ENCODE peak calls at places on chromosome 22, in ten cellular contexts. One of them, this sample, is unnamed.

GRCh38 chr22:36386900-36387663 is 685 bp downstream of the MYH9 start:
- DNase-seq in cardiac fibroblast: no peak
- DNase-seq in heart left ventricle: peak
- DNase-seq in MM.1S: peak
- DNase-seq in spleen: peak
- DNase-seq in body of pancreas: peak
- DNase-seq in aorta: peak
- DNase-seq in effector memory CD4-positive, alpha-beta T cell: no peak
- DNase-seq in NB4: peak
- DNase-seq in H1: no peak
- DNase-seq in this sample: peak

GRCh38 chr22:38232196-38232595 is 30.4 kb downstream of the MAFF start:
- DNase-seq in cardiac fibroblast: no peak
- DNase-seq in heart left ventricle: no peak
- DNase-seq in MM.1S: no peak
- DNase-seq in spleen: no peak
- DNase-seq in body of pancreas: no peak
- DNase-seq in aorta: no peak
- DNase-seq in effector memory CD4-positive, alpha-beta T cell: no peak
- DNase-seq in NB4: no peak
- DNase-seq in H1: no peak
- DNase-seq in this sample: no peak

GRCh38 chr22:48894064-48894671 is 933.5 kb downstream of the BRD1 start:
- DNase-seq in cardiac fibroblast: no peak
- DNase-seq in heart left ventricle: no peak
- DNase-seq in MM.1S: no peak
- DNase-seq in spleen: peak
- DNase-seq in body of pancreas: no peak
- DNase-seq in aorta: no peak
- DNase-seq in effector memory CD4-positive, alpha-beta T cell: no peak
- DNase-seq in NB4: peak
- DNase-seq in H1: peak
- DNase-seq in this sample: no peak

GRCh38 chr22:23067691-23068090 is 2.6 kb upstream of the GNAZ start:
- DNase-seq in cardiac fibroblast: no peak
- DNase-seq in heart left ventricle: peak
- DNase-seq in MM.1S: no peak
- DNase-seq in spleen: peak
- DNase-seq in body of pancreas: peak
- DNase-seq in aorta: peak
- DNase-seq in effector memory CD4-positive, alpha-beta T cell: no peak
- DNase-seq in NB4: no peak
- DNase-seq in H1: peak
- DNase-seq in this sample: no peak

GRCh38 chr22:27019827-27020226 is 362.4 kb downstream of the MIAT start:
- DNase-seq in cardiac fibroblast: no peak
- DNase-seq in heart left ventricle: no peak
- DNase-seq in MM.1S: no peak
- DNase-seq in spleen: no peak
- DNase-seq in body of pancreas: no peak
- DNase-seq in aorta: peak
- DNase-seq in effector memory CD4-positive, alpha-beta T cell: no peak
- DNase-seq in NB4: no peak
- DNase-seq in H1: no peak
- DNase-seq in this sample: peak

GRCh38 chr22:38706101-38706884 is 549 bp downstream of the GTPBP1 start:
- DNase-seq in cardiac fibroblast: peak
- DNase-seq in heart left ventricle: peak
- DNase-seq in MM.1S: peak
- DNase-seq in spleen: no peak
- DNase-seq in body of pancreas: peak
- DNase-seq in aorta: peak
- DNase-seq in effector memory CD4-positive, alpha-beta T cell: no peak
- DNase-seq in NB4: peak
- DNase-seq in H1: peak
- DNase-seq in this sample: peak

GRCh38 chr22:22836635-22837034 is 51.0 kb upstream of the IGLL5 start:
- DNase-seq in cardiac fibroblast: no peak
- DNase-seq in heart left ventricle: no peak
- DNase-seq in MM.1S: no peak
- DNase-seq in spleen: no peak
- DNase-seq in body of pancreas: no peak
- DNase-seq in aorta: no peak
- DNase-seq in effector memory CD4-positive, alpha-beta T cell: no peak
- DNase-seq in NB4: peak
- DNase-seq in H1: no peak
- DNase-seq in this sample: peak

GRCh38 chr22:23268877-23269276 is 88.6 kb downstream of the BCR start:
- DNase-seq in cardiac fibroblast: no peak
- DNase-seq in heart left ventricle: no peak
- DNase-seq in MM.1S: no peak
- DNase-seq in spleen: no peak
- DNase-seq in body of pancreas: no peak
- DNase-seq in aorta: no peak
- DNase-seq in effector memory CD4-positive, alpha-beta T cell: no peak
- DNase-seq in NB4: no peak
- DNase-seq in H1: no peak
- DNase-seq in this sample: no peak

GRCh38 chr22:36612458-36612857 is 83.5 kb upstream of the EIF3D start:
- DNase-seq in cardiac fibroblast: peak
- DNase-seq in heart left ventricle: no peak
- DNase-seq in MM.1S: no peak
- DNase-seq in spleen: no peak
- DNase-seq in body of pancreas: peak
- DNase-seq in aorta: no peak
- DNase-seq in effector memory CD4-positive, alpha-beta T cell: no peak
- DNase-seq in NB4: no peak
- DNase-seq in H1: no peak
- DNase-seq in this sample: no peak

GRCh38 chr22:48143856-48144255 is 1381.4 kb downstream of the TBC1D22A start:
- DNase-seq in cardiac fibroblast: no peak
- DNase-seq in heart left ventricle: no peak
- DNase-seq in MM.1S: no peak
- DNase-seq in spleen: no peak
- DNase-seq in body of pancreas: no peak
- DNase-seq in aorta: no peak
- DNase-seq in effector memory CD4-positive, alpha-beta T cell: no peak
- DNase-seq in NB4: no peak
- DNase-seq in H1: no peak
- DNase-seq in this sample: no peak

GRCh38 chr22:20205964-20206708 is 55.3 kb upstream of the CCDC188 start:
- DNase-seq in cardiac fibroblast: peak
- DNase-seq in heart left ventricle: peak
- DNase-seq in MM.1S: peak
- DNase-seq in spleen: peak
- DNase-seq in body of pancreas: peak
- DNase-seq in aorta: peak
- DNase-seq in effector memory CD4-positive, alpha-beta T cell: peak
- DNase-seq in NB4: peak
- DNase-seq in H1: no peak
- DNase-seq in this sample: peak

GRCh38 chr22:20208713-20209310 is 58.0 kb upstream of the CCDC188 start:
- DNase-seq in cardiac fibroblast: no peak
- DNase-seq in heart left ventricle: no peak
- DNase-seq in MM.1S: no peak
- DNase-seq in spleen: no peak
- DNase-seq in body of pancreas: peak
- DNase-seq in aorta: no peak
- DNase-seq in effector memory CD4-positive, alpha-beta T cell: no peak
- DNase-seq in NB4: no peak
- DNase-seq in H1: no peak
- DNase-seq in this sample: no peak

GRCh38 chr22:20206709-20207215 is 55.9 kb upstream of the CCDC188 start:
- DNase-seq in cardiac fibroblast: peak
- DNase-seq in heart left ventricle: no peak
- DNase-seq in MM.1S: no peak
- DNase-seq in spleen: no peak
- DNase-seq in body of pancreas: peak
- DNase-seq in aorta: no peak
- DNase-seq in effector memory CD4-positive, alpha-beta T cell: no peak
- DNase-seq in NB4: peak
- DNase-seq in H1: no peak
- DNase-seq in this sample: peak

GRCh38 chr22:20205464-20205963 is 54.7 kb upstream of the CCDC188 start:
- DNase-seq in cardiac fibroblast: no peak
- DNase-seq in heart left ventricle: no peak
- DNase-seq in MM.1S: no peak
- DNase-seq in spleen: no peak
- DNase-seq in body of pancreas: no peak
- DNase-seq in aorta: no peak
- DNase-seq in effector memory CD4-positive, alpha-beta T cell: no peak
- DNase-seq in NB4: no peak
- DNase-seq in H1: no peak
- DNase-seq in this sample: no peak

GRCh38 chr22:20207277-20208025 is 56.6 kb upstream of the CCDC188 start:
- DNase-seq in cardiac fibroblast: no peak
- DNase-seq in heart left ventricle: no peak
- DNase-seq in MM.1S: no peak
- DNase-seq in spleen: no peak
- DNase-seq in body of pancreas: no peak
- DNase-seq in aorta: no peak
- DNase-seq in effector memory CD4-positive, alpha-beta T cell: no peak
- DNase-seq in NB4: no peak
- DNase-seq in H1: no peak
- DNase-seq in this sample: no peak
- H3K4me3 ChIP-seq in cardiac fibroblast: peak
- H3K4me3 ChIP-seq in heart left ventricle: peak
- H3K4me3 ChIP-seq in MM.1S: peak
- H3K4me3 ChIP-seq in spleen: peak
- H3K4me3 ChIP-seq in body of pancreas: peak
- H3K4me3 ChIP-seq in aorta: no peak
- H3K4me3 ChIP-seq in effector memory CD4-positive, alpha-beta T cell: peak
- H3K4me3 ChIP-seq in NB4: peak
- H3K4me3 ChIP-seq in H1: no peak
- H3K4me3 ChIP-seq in this sample: peak

DNA sequence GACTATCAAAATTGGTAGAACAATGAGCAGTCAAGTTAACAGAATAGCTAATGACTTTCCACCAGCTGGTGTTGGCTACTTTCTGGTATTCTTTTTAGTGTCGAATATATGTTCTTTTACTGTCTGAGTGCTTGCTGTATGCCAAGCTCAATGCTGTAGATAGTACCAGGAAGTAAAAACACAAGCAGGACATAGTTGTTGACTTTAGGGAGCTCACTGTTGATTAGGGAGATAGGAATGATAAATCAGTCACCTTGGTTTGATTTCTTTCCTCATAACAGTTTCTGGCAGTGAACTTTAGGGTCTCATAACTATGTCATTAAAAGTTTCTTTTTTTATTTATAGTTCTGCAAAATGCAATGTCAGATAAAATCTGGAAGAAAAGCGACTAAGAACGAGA is 9.0 kb downstream of the HMGXB4 start:
- DNase-seq in cardiac fibroblast: no peak
- DNase-seq in heart left ventricle: no peak
- DNase-seq in MM.1S: no peak
- DNase-seq in spleen: no peak
- DNase-seq in body of pancreas: no peak
- DNase-seq in aorta: no peak
- DNase-seq in effector memory CD4-positive, alpha-beta T cell: no peak
- DNase-seq in NB4: no peak
- DNase-seq in H1: no peak
- DNase-seq in this sample: no peak
- H3K4me3 ChIP-seq in cardiac fibroblast: no peak
- H3K4me3 ChIP-seq in heart left ventricle: no peak
- H3K4me3 ChIP-seq in MM.1S: no peak
- H3K4me3 ChIP-seq in spleen: no peak
- H3K4me3 ChIP-seq in body of pancreas: no peak
- H3K4me3 ChIP-seq in aorta: no peak
- H3K4me3 ChIP-seq in effector memory CD4-positive, alpha-beta T cell: no peak
- H3K4me3 ChIP-seq in NB4: no peak
- H3K4me3 ChIP-seq in H1: no peak
- H3K4me3 ChIP-seq in this sample: no peak

GRCh38 chr22:44142421-44143116 is 38.2 kb upstream of the PARVG start:
- DNase-seq in cardiac fibroblast: no peak
- DNase-seq in heart left ventricle: no peak
- DNase-seq in MM.1S: no peak
- DNase-seq in spleen: no peak
- DNase-seq in body of pancreas: peak
- DNase-seq in aorta: no peak
- DNase-seq in effector memory CD4-positive, alpha-beta T cell: no peak
- DNase-seq in NB4: no peak
- DNase-seq in H1: no peak
- DNase-seq in this sample: no peak
- H3K4me3 ChIP-seq in cardiac fibroblast: no peak
- H3K4me3 ChIP-seq in heart left ventricle: no peak
- H3K4me3 ChIP-seq in MM.1S: no peak
- H3K4me3 ChIP-seq in spleen: no peak
- H3K4me3 ChIP-seq in body of pancreas: no peak
- H3K4me3 ChIP-seq in aorta: no peak
- H3K4me3 ChIP-seq in effector memory CD4-positive, alpha-beta T cell: no peak
- H3K4me3 ChIP-seq in NB4: no peak
- H3K4me3 ChIP-seq in H1: no peak
- H3K4me3 ChIP-seq in this sample: no peak

GRCh38 chr22:32040324-32040904 is 2.6 kb upstream of the SLC5A1 start:
- DNase-seq in cardiac fibroblast: no peak
- DNase-seq in heart left ventricle: no peak
- DNase-seq in MM.1S: peak
- DNase-seq in spleen: no peak
- DNase-seq in body of pancreas: no peak
- DNase-seq in aorta: no peak
- DNase-seq in effector memory CD4-positive, alpha-beta T cell: no peak
- DNase-seq in NB4: no peak
- DNase-seq in H1: no peak
- DNase-seq in this sample: no peak
- H3K4me3 ChIP-seq in cardiac fibroblast: no peak
- H3K4me3 ChIP-seq in heart left ventricle: no peak
- H3K4me3 ChIP-seq in MM.1S: peak
- H3K4me3 ChIP-seq in spleen: no peak
- H3K4me3 ChIP-seq in body of pancreas: no peak
- H3K4me3 ChIP-seq in aorta: no peak
- H3K4me3 ChIP-seq in effector memory CD4-positive, alpha-beta T cell: no peak
- H3K4me3 ChIP-seq in NB4: no peak
- H3K4me3 ChIP-seq in H1: no peak
- H3K4me3 ChIP-seq in this sample: no peak

DNA sequence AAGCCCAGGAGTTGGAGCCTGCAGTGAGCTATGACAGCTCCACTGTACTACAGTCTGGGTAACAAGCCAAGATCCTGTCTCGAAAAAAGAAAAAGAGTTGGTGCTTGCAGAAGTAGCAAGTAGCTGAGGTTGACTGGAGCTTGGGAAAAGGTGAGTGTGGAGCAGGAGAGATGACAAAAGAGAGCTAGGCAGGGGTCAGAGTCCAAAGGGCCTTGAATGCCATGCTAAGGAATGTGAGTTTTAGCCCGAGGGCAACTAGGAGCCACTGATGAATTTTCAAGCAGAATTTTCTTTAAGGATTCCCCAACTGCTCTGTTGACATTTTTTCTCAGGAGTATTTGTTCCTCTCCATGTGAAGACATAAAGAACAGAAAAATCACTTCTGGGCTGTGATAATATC is 3.1 kb downstream of the AP1B1 start:
- DNase-seq in cardiac fibroblast: no peak
- DNase-seq in heart left ventricle: no peak
- DNase-seq in MM.1S: no peak
- DNase-seq in spleen: no peak
- DNase-seq in body of pancreas: no peak
- DNase-seq in aorta: no peak
- DNase-seq in effector memory CD4-positive, alpha-beta T cell: no peak
- DNase-seq in NB4: no peak
- DNase-seq in H1: no peak
- DNase-seq in this sample: no peak
- H3K4me3 ChIP-seq in cardiac fibroblast: no peak
- H3K4me3 ChIP-seq in heart left ventricle: no peak
- H3K4me3 ChIP-seq in MM.1S: no peak
- H3K4me3 ChIP-seq in spleen: no peak
- H3K4me3 ChIP-seq in body of pancreas: no peak
- H3K4me3 ChIP-seq in aorta: no peak
- H3K4me3 ChIP-seq in effector memory CD4-positive, alpha-beta T cell: no peak
- H3K4me3 ChIP-seq in NB4: no peak
- H3K4me3 ChIP-seq in H1: no peak
- H3K4me3 ChIP-seq in this sample: no peak

This sample was measured in epithelial cell of esophagus.